ENCODE peak calls at places on chromosomes 16 and 17, in eight cellular contexts. S is DMS79, U is NCI-H1105, Y is OCI-LY7, V is A172, D is H54, J is fibroblast of villous mesenchyme, P is Kasumi-1. E is an unnamed sample.

GRCh38 chr16:86457621-86458456 is 52.5 kb upstream of the FOXF1 start:
- DNase-seq in S (no peak), P (no peak), J (peak; percentile 88), Y (no peak), D (no peak), U (no peak), V (peak; percentile 58), E (peak; percentile 94)

GRCh38 chr17:57092171-57092570 is 7.1 kb downstream of the AKAP1 start:
- DNase-seq in P (peak; percentile 28), Y (peak; percentile 11), V (no peak), U (no peak), J (peak; percentile 24), S (no peak), D (no peak), E (no peak)

GRCh38 chr16:49484454-49484853 is 110.8 kb downstream of the C16orf78 start:
- DNase-seq in S (no peak), P (no peak), D (no peak), J (no peak), V (no peak), U (no peak), Y (peak; percentile 81), E (no peak)

GRCh38 chr17:16551878-16552636 is 16.9 kb downstream of the ZNF287 start:
- DNase-seq in U (no peak), V (no peak), D (no peak), J (no peak), P (no peak), Y (no peak), S (no peak), E (no peak)

GRCh38 chr17:41894791-41895331 is 23.9 kb downstream of the ACLY start:
- DNase-seq in P (no peak), D (no peak), S (peak; percentile 45), Y (no peak), V (peak; percentile 57), J (peak; percentile 93), U (no peak), E (peak; percentile 75)

GRCh38 chr17:80913928-80914821 is 77.5 kb upstream of the CHMP6 start:
- DNase-seq in U (no peak), D (no peak), Y (no peak), J (no peak), V (no peak), S (no peak), P (no peak), E (no peak)

GRCh38 chr17:32564325-32564724 is 77.5 kb downstream of the CDK5R1 start:
- DNase-seq in S (no peak), J (no peak), D (no peak), V (peak; percentile 13), U (no peak), P (no peak), Y (no peak), E (no peak)

GRCh38 chr17:28499366-28499668 is 6.8 kb upstream of the FOXN1 start:
- DNase-seq in U (peak; percentile 47), Y (no peak), J (no peak), V (no peak), P (no peak), S (no peak), D (no peak), E (no peak)

GRCh38 chr16:87278191-87279093 is 38.8 kb downstream of the C16orf95 start:
- DNase-seq in S (no peak), J (peak; percentile 81), V (peak; percentile 67), U (no peak), P (peak; percentile 72), D (peak; percentile 91), Y (peak; percentile 59), E (peak; percentile 67)

GRCh38 chr16:3266873-3267537 is 10.6 kb upstream of the MEFV start:
- DNase-seq in D (peak; percentile 49), P (peak; percentile 53), J (peak; percentile 30), V (peak; percentile 57), U (peak; percentile 28), S (no peak), Y (peak; percentile 64), E (peak; percentile 48)

GRCh38 chr17:38861399-38861843 is 7.9 kb upstream of the RPL23 start:
- DNase-seq in D (no peak), P (no peak), J (no peak), U (no peak), S (no peak), Y (peak; percentile 25), V (peak; percentile 57), E (no peak)

GRCh38 chr16:1710811-1711507 is 5.0 kb downstream of the MAPK8IP3 start:
- DNase-seq in S (no peak), J (no peak), Y (no peak), U (no peak), P (no peak), D (no peak), V (no peak), E (no peak)

GRCh38 chr17:74277935-74278334 is 3.9 kb downstream of the DNAI2 start:
- DNase-seq in P (no peak), V (no peak), U (no peak), Y (no peak), J (no peak), S (no peak), D (no peak), E (no peak)

GRCh38 chr17:64277831-64278562 is 14.9 kb upstream of the TEX2 start:
- DNase-seq in S (no peak), Y (no peak), P (no peak), V (no peak), U (no peak), J (peak; percentile 53), D (no peak), E (no peak)

GRCh38 chr17:43018008-43018853 is 4.0 kb downstream of the VAT1 start:
- DNase-seq in D (no peak), U (peak; percentile 57), V (no peak), J (no peak), S (peak; percentile 20), Y (no peak), P (no peak), E (peak; percentile 50)

GRCh38 chr17:48048321-48049140 is at the start of gene NFE2L1:
- DNase-seq in P (peak; percentile 75), S (peak; percentile 60), D (peak; percentile 90), U (peak; percentile 35), V (peak; percentile 94), Y (peak; percentile 65), J (peak; percentile 95), E (peak; percentile 90)

GRCh38 chr16:64445649-64446048 is 676.2 kb downstream of the CDH11 start:
- DNase-seq in Y (no peak), V (no peak), J (no peak), U (no peak), P (no peak), S (no peak), D (no peak), E (no peak)

GRCh38 chr16:75121949-75122568 is 5.5 kb upstream of the LDHD start:
- DNase-seq in V (no peak), D (no peak), S (no peak), P (no peak), J (no peak), Y (no peak), U (no peak), E (no peak)

GRCh38 chr16:2799852-2800226 is 1.6 kb downstream of the PRSS41 start:
- DNase-seq in U (no peak), S (no peak), P (no peak), J (peak; percentile 78), Y (no peak), V (no peak), D (no peak), E (peak; percentile 63)

GRCh38 chr16:81826523-81826922 is 47.4 kb downstream of the PLCG2 start:
- DNase-seq in P (no peak), S (no peak), Y (no peak), V (no peak), U (no peak), D (no peak), J (no peak), E (no peak)

GRCh38 chr16:13999895-14000425 is 71.2 kb upstream of the MRTFB start:
- DNase-seq in S (no peak), U (no peak), P (no peak), V (no peak), J (no peak), D (no peak), Y (no peak), E (no peak)

GRCh38 chr16:54239441-54239840 is 47.1 kb downstream of the IRX3 start:
- DNase-seq in P (no peak), S (no peak), J (peak; percentile 19), U (no peak), D (no peak), Y (no peak), V (no peak), E (no peak)

GRCh38 chr17:18261146-18261515 is 669 bp downstream of the MIEF2 start:
- DNase-seq in P (no peak), U (no peak), V (peak; percentile 85), D (peak; percentile 99), S (no peak), Y (peak; percentile 19), J (peak; percentile 38), E (peak; percentile 35)

GRCh38 chr16:81995651-81996050 is 15.6 kb downstream of the SDR42E1 start:
- DNase-seq in S (no peak), V (no peak), U (no peak), P (no peak), D (no peak), J (peak; percentile 79), Y (no peak), E (no peak)

GRCh38 chr16:66399930-66400329 is 27.2 kb upstream of the BEAN1 start:
- DNase-seq in Y (no peak), U (peak; percentile 3), D (no peak), J (no peak), S (no peak), P (no peak), V (no peak), E (no peak)

GRCh38 chr16:15960124-15960971 is 10.9 kb downstream of the ABCC1 start:
- DNase-seq in Y (no peak), J (no peak), U (no peak), P (no peak), S (no peak), V (no peak), D (no peak), E (no peak)

GRCh38 chr17:58046230-58047094 is 36.8 kb upstream of the DYNLL2 start:
- DNase-seq in S (no peak), P (no peak), D (no peak), U (no peak), Y (no peak), J (no peak), V (no peak), E (no peak)

GRCh38 chr17:37701424-37702020 is 43.3 kb downstream of the HNF1B start:
- DNase-seq in J (no peak), U (no peak), P (peak; percentile 72), Y (peak; percentile 40), V (no peak), D (no peak), S (no peak), E (no peak)

GRCh38 chr17:7327501-7327900 is 1.6 kb downstream of the NEURL4 start:
- DNase-seq in P (no peak), Y (no peak), S (no peak), U (no peak), D (no peak), V (no peak), J (no peak), E (no peak)

E was measured in amniotic epithelial cell.